ENCODE peak calls at places on chromosomes 12 and 14, in eight cellular contexts. L is A673; N is tibial nerve; U is GM23338; P is BE2C; D is activated CD8-positive, alpha-beta T cell treated with anti-CD3 and anti-CD28 coated beads for 36 hours; B is CD8-positive, alpha-beta T cell; M is astrocyte. H is an unnamed sample.

GRCh38 chr14:68639518-68640292 is 153.2 kb downstream of the ZFP36L1 start:
- DNase-seq in L (no peak), N (peak), U (no peak), P (no peak), D (no peak), B (no peak), M (no peak), H (no peak)

GRCh38 chr12:111645433-111645832 is 40.3 kb downstream of the BRAP start:
- DNase-seq in L (no peak), N (no peak), U (no peak), P (no peak), D (no peak), B (no peak), M (peak), H (no peak)

GRCh38 chr12:5000204-5000603 is 43.5 kb upstream of the KCNA5 start:
- DNase-seq in L (no peak), N (no peak), U (no peak), P (no peak), D (no peak), B (no peak), M (no peak), H (no peak)

GRCh38 chr12:89542912-89543592 is 17.2 kb upstream of the POC1B start:
- DNase-seq in L (peak), N (peak), U (peak), P (peak), D (peak), B (peak), M (peak), H (peak)

GRCh38 chr14:71168564-71168963 is 261.3 kb downstream of the PCNX1 start:
- DNase-seq in L (no peak), N (no peak), U (no peak), P (no peak), D (no peak), B (no peak), M (no peak), H (no peak)

GRCh38 chr12:96770239-96770780 is 136.7 kb upstream of the NEDD1 start:
- DNase-seq in L (no peak), N (no peak), U (no peak), P (no peak), D (no peak), B (no peak), M (no peak), H (no peak)

GRCh38 chr14:75539562-75540478 is 17.6 kb downstream of the BATF start:
- DNase-seq in L (no peak), N (no peak), U (peak), P (no peak), D (peak), B (no peak), M (no peak), H (peak)

GRCh38 chr14:101020971-101021370 is 117.4 kb upstream of the RTL1 start:
- DNase-seq in L (no peak), N (no peak), U (no peak), P (peak), D (no peak), B (no peak), M (no peak), H (no peak)

GRCh38 chr12:101671157-101671791 is 26.2 kb upstream of the CHPT1 start:
- DNase-seq in L (no peak), N (peak), U (no peak), P (no peak), D (peak), B (peak), M (no peak), H (peak)

GRCh38 chr12:131103614-131104463 is 150.1 kb downstream of the ADGRD1 start:
- DNase-seq in L (no peak), N (no peak), U (no peak), P (no peak), D (no peak), B (no peak), M (no peak), H (no peak)

GRCh38 chr12:27424631-27425230 is 21.8 kb upstream of the SMCO2 start:
- DNase-seq in L (peak), N (no peak), U (peak), P (no peak), D (peak), B (no peak), M (peak), H (no peak)

GRCh38 chr12:45696049-45696448 is 33.5 kb upstream of the ARID2 start:
- DNase-seq in L (no peak), N (no peak), U (no peak), P (no peak), D (no peak), B (no peak), M (no peak), H (no peak)

GRCh38 chr14:80264698-80265097 is 53.4 kb upstream of the DIO2 start:
- DNase-seq in L (no peak), N (no peak), U (no peak), P (no peak), D (no peak), B (no peak), M (no peak), H (no peak)

GRCh38 chr12:103282124-103282523 is 213.6 kb downstream of the C12orf42 start:
- DNase-seq in L (no peak), N (no peak), U (no peak), P (no peak), D (no peak), B (no peak), M (no peak), H (no peak)

GRCh38 chr14:74924061-74924460 is 1.0 kb upstream of the RPS6KL1 start:
- DNase-seq in L (no peak), N (no peak), U (no peak), P (no peak), D (no peak), B (no peak), M (no peak), H (no peak)

GRCh38 chr12:88834226-88834625 is 254.0 kb upstream of the KITLG start:
- DNase-seq in L (no peak), N (no peak), U (no peak), P (no peak), D (no peak), B (no peak), M (peak), H (no peak)

GRCh38 chr14:88129306-88130056 is 124.5 kb downstream of the GPR65 start:
- DNase-seq in L (peak), N (peak), U (peak), P (no peak), D (peak), B (peak), M (peak), H (peak)

GRCh38 chr12:4133636-4134433 is 139.7 kb upstream of the CCND2 start:
- DNase-seq in L (no peak), N (no peak), U (peak), P (no peak), D (no peak), B (no peak), M (no peak), H (no peak)

GRCh38 chr12:108112815-108113556 is 16.1 kb upstream of the WSCD2 start:
- DNase-seq in L (no peak), N (no peak), U (peak), P (no peak), D (no peak), B (no peak), M (no peak), H (no peak)

GRCh38 chr12:110279976-110280783 is 867 bp upstream of the ATP2A2 start:
- DNase-seq in L (peak), N (peak), U (peak), P (no peak), D (peak), B (peak), M (peak), H (peak)

GRCh38 chr12:48602192-48602989 is 32.5 kb upstream of the LALBA start:
- DNase-seq in L (no peak), N (no peak), U (no peak), P (no peak), D (no peak), B (no peak), M (no peak), H (no peak)

GRCh38 chr12:24909667-24910066 is 39.2 kb downstream of the BCAT1 start:
- DNase-seq in L (no peak), N (peak), U (no peak), P (peak), D (no peak), B (no peak), M (peak), H (no peak)

GRCh38 chr12:126338031-126338441 is 1272.8 kb downstream of the AACS start:
- DNase-seq in L (peak), N (no peak), U (no peak), P (no peak), D (no peak), B (no peak), M (no peak), H (no peak)

GRCh38 chr12:45703942-45704341 is 25.6 kb upstream of the ARID2 start:
- DNase-seq in L (no peak), N (no peak), U (no peak), P (no peak), D (no peak), B (no peak), M (peak), H (no peak)

GRCh38 chr12:75704664-75705063 is 193.3 kb upstream of the KRR1 start:
- DNase-seq in L (no peak), N (no peak), U (no peak), P (no peak), D (no peak), B (no peak), M (peak), H (no peak)

GRCh38 chr12:133217219-133217618 is 18.5 kb downstream of the ANHX start:
- DNase-seq in L (no peak), N (no peak), U (no peak), P (no peak), D (no peak), B (no peak), M (no peak), H (no peak)

GRCh38 chr14:90382491-90383125 is 14.2 kb upstream of the CALM1 start:
- DNase-seq in L (peak), N (peak), U (peak), P (peak), D (peak), B (peak), M (peak), H (peak)

GRCh38 chr12:65100140-65100539 is 21.0 kb downstream of the WIF1 start:
- DNase-seq in L (peak), N (no peak), U (peak), P (no peak), D (no peak), B (no peak), M (no peak), H (no peak)

GRCh38 chr12:113186033-113186365 is 478 bp downstream of the RITA1 start:
- DNase-seq in L (peak), N (no peak), U (no peak), P (no peak), D (no peak), B (no peak), M (no peak), H (no peak)

GRCh38 chr12:58502857-58503256 is 417.4 kb downstream of the LRIG3 start:
- DNase-seq in L (no peak), N (no peak), U (no peak), P (no peak), D (no peak), B (no peak), M (no peak), H (no peak)

DNA sequence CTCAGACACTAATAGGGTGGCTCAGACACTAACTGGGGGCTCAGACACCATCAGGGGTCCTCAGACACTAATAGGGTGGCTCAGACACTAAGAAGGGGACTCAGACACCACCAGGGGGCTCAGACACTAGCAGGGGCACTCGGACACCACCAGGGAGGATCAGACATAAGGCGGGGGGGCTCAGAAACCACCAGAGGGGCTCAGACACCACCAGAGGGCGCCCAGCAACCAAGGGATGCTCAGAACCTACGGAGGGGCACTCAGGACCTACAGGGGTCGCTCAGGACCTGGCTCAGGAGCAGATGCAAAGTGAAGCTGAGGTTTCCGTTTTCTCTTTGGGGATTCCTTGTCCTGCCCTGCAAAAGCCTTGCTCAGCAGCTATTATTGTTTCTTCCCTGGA is 448.5 kb downstream of the TMEM121 start:
- DNase-seq in L (peak), N (no peak), U (peak), P (peak), D (peak), B (peak), M (no peak), H (peak)
- TF ChIP-seq CTCF in L (peak), N (no peak), U (no peak), P (peak), D (peak), B (peak), M (no peak), H (peak)

GRCh38 chr12:51517800-51518199 is 73.2 kb upstream of the SCN8A start:
- DNase-seq in L (no peak), N (no peak), U (peak), P (no peak), D (no peak), B (no peak), M (no peak), H (no peak)
- TF ChIP-seq CTCF in L (peak), N (no peak), U (peak), P (no peak), D (no peak), B (no peak), M (no peak), H (no peak)

GRCh38 chr12:99598785-99599184 is 48.8 kb upstream of the GARIN6 start:
- DNase-seq in L (no peak), N (no peak), U (no peak), P (no peak), D (no peak), B (no peak), M (no peak), H (no peak)
- TF ChIP-seq CTCF in L (no peak), N (no peak), U (peak), P (no peak), D (no peak), B (no peak), M (no peak), H (no peak)

GRCh38 chr14:45133683-45134050 is 614 bp downstream of the FKBP3 start:
- DNase-seq in L (no peak), N (no peak), U (no peak), P (no peak), D (no peak), B (no peak), M (no peak), H (no peak)

GRCh38 chr14:45128963-45129629 is 5.2 kb downstream of the FKBP3 start:
- DNase-seq in L (no peak), N (no peak), U (no peak), P (no peak), D (no peak), B (no peak), M (no peak), H (no peak)

GRCh38 chr14:45135659-45136314 is at the start of gene FANCM:
- DNase-seq in L (peak), N (peak), U (peak), P (peak), D (peak), B (peak), M (peak), H (peak)

GRCh38 chr14:45135181-45135580 is 549 bp upstream of the FANCM start:
- DNase-seq in L (peak), N (peak), U (no peak), P (no peak), D (no peak), B (no peak), M (peak), H (no peak)

DNA sequence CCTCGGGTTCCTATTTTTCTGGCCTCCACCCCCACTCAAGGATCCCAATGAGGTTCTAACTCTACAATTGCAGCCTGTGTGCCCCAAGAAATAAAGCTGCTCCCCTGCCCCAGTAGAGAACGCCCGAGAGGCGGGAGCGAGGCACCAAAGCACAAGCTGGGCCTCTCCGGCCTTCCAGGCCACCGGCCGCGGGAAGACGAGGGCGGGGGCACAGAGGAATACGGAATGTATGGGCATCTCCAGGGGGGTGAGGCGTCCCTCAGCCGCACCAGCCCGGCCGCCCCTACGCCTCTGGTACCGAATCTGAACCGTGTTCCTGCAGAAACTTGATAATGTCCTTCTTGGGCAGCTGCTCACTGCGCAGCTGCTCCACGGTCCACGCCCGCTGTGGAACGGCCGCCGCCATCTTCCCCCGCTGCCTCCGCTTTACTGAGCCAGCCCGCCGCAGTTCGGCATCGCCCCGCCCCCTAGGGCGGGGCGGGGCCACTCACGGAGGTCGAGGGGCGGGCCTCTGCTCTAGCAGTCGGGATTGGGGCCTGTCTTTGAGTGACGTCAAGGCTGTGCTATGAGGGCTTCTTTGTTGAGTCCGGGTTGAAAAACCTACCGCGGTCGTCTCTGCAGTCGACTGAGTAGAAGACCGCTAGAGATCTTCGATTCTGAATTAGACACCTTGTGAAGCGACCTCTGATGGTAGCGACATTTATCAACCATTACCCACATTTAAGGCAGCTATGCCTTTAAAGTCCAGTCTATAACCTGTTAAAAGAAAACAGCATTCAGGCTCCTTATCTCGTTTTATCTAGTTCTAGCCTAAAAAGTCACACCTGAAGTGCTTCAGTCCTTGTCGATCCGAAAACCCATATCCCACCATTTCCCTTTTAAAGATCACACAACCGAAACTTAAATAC is at the start of gene FKBP3:
- DNase-seq in L (peak), N (peak), U (peak), P (peak), D (peak), B (peak), M (peak), H (peak)
- TF ChIP-seq CTCF in L (peak), N (peak), U (no peak), P (peak), D (no peak), B (no peak), M (no peak), H (peak)

DNA sequence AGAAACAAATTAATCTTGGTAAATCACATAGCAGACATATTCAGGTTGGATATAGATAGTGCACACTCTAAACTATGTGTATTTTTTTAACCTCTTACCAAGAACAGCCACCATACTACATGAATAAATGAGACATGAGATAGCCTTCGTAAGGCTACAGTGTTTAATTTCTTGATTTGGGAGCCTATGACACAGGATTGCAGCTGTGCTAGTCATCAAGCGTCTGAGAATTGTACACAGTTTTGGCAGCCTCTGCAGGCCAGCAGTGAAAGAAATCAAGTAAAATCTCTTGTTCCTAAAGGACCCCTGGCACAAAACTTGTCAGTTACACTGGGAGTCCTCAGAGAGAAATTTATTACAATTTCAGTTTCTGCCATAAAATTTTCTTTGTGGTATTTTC is 236.1 kb downstream of the C12orf50 start:
- DNase-seq in L (no peak), N (no peak), U (no peak), P (no peak), D (no peak), B (no peak), M (peak), H (no peak)
- TF ChIP-seq CTCF in L (no peak), N (no peak), U (no peak), P (no peak), D (no peak), B (no peak), M (no peak), H (no peak)

GRCh38 chr12:85971800-85972199 is 97.7 kb downstream of the NTS start:
- DNase-seq in L (peak), N (no peak), U (no peak), P (no peak), D (no peak), B (no peak), M (no peak), H (no peak)
- TF ChIP-seq CTCF in L (peak), N (no peak), U (peak), P (peak), D (no peak), B (no peak), M (no peak), H (no peak)

DNA sequence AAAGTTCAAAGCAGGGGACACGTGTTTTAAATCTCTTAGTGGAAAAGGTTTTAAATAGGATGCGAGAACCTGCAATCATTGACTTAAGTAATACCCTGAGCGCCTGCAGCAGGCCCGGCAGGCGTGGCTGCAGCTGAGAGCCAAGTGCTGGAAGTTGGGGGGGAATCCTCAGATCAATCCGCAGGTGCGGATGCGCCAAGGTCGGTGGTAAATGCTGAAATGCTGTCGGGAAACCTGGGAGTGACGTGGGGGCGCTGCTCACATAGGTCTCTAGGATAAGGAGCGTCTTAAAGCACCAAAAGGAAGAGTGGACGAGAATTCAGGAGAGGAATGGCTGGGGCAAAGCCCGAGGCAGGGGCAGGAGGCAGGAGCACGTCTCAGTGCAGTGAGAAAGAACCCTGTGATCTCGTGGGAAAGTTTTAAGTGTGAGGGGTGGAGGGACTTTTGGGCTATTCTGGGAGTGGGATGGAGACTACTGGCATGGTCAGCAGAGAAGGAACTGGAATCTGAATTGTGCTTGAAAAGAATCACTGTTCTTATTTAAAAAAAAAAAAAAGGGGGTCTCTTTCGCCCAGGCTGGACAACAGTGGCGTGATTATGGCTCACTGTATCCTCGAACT is 883 bp upstream of the CDCA4 start:
- DNase-seq in L (peak), N (no peak), U (peak), P (peak), D (peak), B (peak), M (no peak), H (no peak)
- TF ChIP-seq CTCF in L (peak), N (no peak), U (peak), P (peak), D (no peak), B (no peak), M (peak), H (no peak)

H was measured in GM13976.